ENCODE peak calls at places on chromosomes 4 and X, in nine cellular contexts. One of them, this sample, is unnamed.

GRCh38 chr4:86141166-86141565 is 218.7 kb downstream of the MAPK10 start:
- DNase-seq in astrocyte of the spinal cord: no peak
- DNase-seq in NCI-H748 treated with DMSO at 0.1 percent for 48 hours: no peak
- DNase-seq in HT1080: no peak
- DNase-seq in stimulated activated CD8-positive, alpha-beta memory T cell treated with anti-CD3 and anti-CD28 coated beads, Interleukin-7, amount 100 ng/mL, for 24 hours: no peak
- DNase-seq in GM23248: no peak
- DNase-seq in naive thymus-derived CD4-positive, alpha-beta T cell: no peak
- DNase-seq in thoracic aorta: no peak
- DNase-seq in activated T-cell treated with anti-CD3 and anti-CD28 coated beads, Interleukin-2, amount 50 U/mL, for 72 hours: no peak
- DNase-seq in this sample: no peak

GRCh38 chrX:108230562-108230961 is 139.0 kb downstream of the ATG4A start:
- DNase-seq in astrocyte of the spinal cord: no peak
- DNase-seq in NCI-H748 treated with DMSO at 0.1 percent for 48 hours: no peak
- DNase-seq in HT1080: no peak
- DNase-seq in stimulated activated CD8-positive, alpha-beta memory T cell treated with anti-CD3 and anti-CD28 coated beads, Interleukin-7, amount 100 ng/mL, for 24 hours: no peak
- DNase-seq in GM23248: no peak
- DNase-seq in naive thymus-derived CD4-positive, alpha-beta T cell: no peak
- DNase-seq in thoracic aorta: no peak
- DNase-seq in activated T-cell treated with anti-CD3 and anti-CD28 coated beads, Interleukin-2, amount 50 U/mL, for 72 hours: no peak
- DNase-seq in this sample: no peak

GRCh38 chr4:1864076-1865008 is 6.9 kb upstream of the NSD2 start:
- DNase-seq in astrocyte of the spinal cord: no peak
- DNase-seq in NCI-H748 treated with DMSO at 0.1 percent for 48 hours: no peak
- DNase-seq in HT1080: no peak
- DNase-seq in stimulated activated CD8-positive, alpha-beta memory T cell treated with anti-CD3 and anti-CD28 coated beads, Interleukin-7, amount 100 ng/mL, for 24 hours: no peak
- DNase-seq in GM23248: no peak
- DNase-seq in naive thymus-derived CD4-positive, alpha-beta T cell: no peak
- DNase-seq in thoracic aorta: no peak
- DNase-seq in activated T-cell treated with anti-CD3 and anti-CD28 coated beads, Interleukin-2, amount 50 U/mL, for 72 hours: no peak
- DNase-seq in this sample: no peak

GRCh38 chr4:16717266-16717970 is 181.0 kb downstream of the LDB2 start:
- DNase-seq in astrocyte of the spinal cord: peak
- DNase-seq in NCI-H748 treated with DMSO at 0.1 percent for 48 hours: no peak
- DNase-seq in HT1080: no peak
- DNase-seq in stimulated activated CD8-positive, alpha-beta memory T cell treated with anti-CD3 and anti-CD28 coated beads, Interleukin-7, amount 100 ng/mL, for 24 hours: no peak
- DNase-seq in GM23248: peak
- DNase-seq in naive thymus-derived CD4-positive, alpha-beta T cell: no peak
- DNase-seq in thoracic aorta: no peak
- DNase-seq in activated T-cell treated with anti-CD3 and anti-CD28 coated beads, Interleukin-2, amount 50 U/mL, for 72 hours: no peak
- DNase-seq in this sample: no peak

GRCh38 chr4:40511017-40511614 is 118.5 kb downstream of the RBM47 start:
- DNase-seq in astrocyte of the spinal cord: no peak
- DNase-seq in NCI-H748 treated with DMSO at 0.1 percent for 48 hours: no peak
- DNase-seq in HT1080: no peak
- DNase-seq in stimulated activated CD8-positive, alpha-beta memory T cell treated with anti-CD3 and anti-CD28 coated beads, Interleukin-7, amount 100 ng/mL, for 24 hours: no peak
- DNase-seq in GM23248: no peak
- DNase-seq in naive thymus-derived CD4-positive, alpha-beta T cell: no peak
- DNase-seq in thoracic aorta: no peak
- DNase-seq in activated T-cell treated with anti-CD3 and anti-CD28 coated beads, Interleukin-2, amount 50 U/mL, for 72 hours: no peak
- DNase-seq in this sample: no peak

GRCh38 chr4:137156807-137157206 is 375.5 kb downstream of the PCDH18 start:
- DNase-seq in astrocyte of the spinal cord: no peak
- DNase-seq in NCI-H748 treated with DMSO at 0.1 percent for 48 hours: no peak
- DNase-seq in HT1080: no peak
- DNase-seq in stimulated activated CD8-positive, alpha-beta memory T cell treated with anti-CD3 and anti-CD28 coated beads, Interleukin-7, amount 100 ng/mL, for 24 hours: no peak
- DNase-seq in GM23248: no peak
- DNase-seq in naive thymus-derived CD4-positive, alpha-beta T cell: no peak
- DNase-seq in thoracic aorta: no peak
- DNase-seq in activated T-cell treated with anti-CD3 and anti-CD28 coated beads, Interleukin-2, amount 50 U/mL, for 72 hours: no peak
- DNase-seq in this sample: no peak

GRCh38 chr4:97073194-97073593 is 1070.1 kb downstream of the STPG2 start:
- DNase-seq in astrocyte of the spinal cord: peak
- DNase-seq in NCI-H748 treated with DMSO at 0.1 percent for 48 hours: no peak
- DNase-seq in HT1080: peak
- DNase-seq in stimulated activated CD8-positive, alpha-beta memory T cell treated with anti-CD3 and anti-CD28 coated beads, Interleukin-7, amount 100 ng/mL, for 24 hours: no peak
- DNase-seq in GM23248: no peak
- DNase-seq in naive thymus-derived CD4-positive, alpha-beta T cell: no peak
- DNase-seq in thoracic aorta: no peak
- DNase-seq in activated T-cell treated with anti-CD3 and anti-CD28 coated beads, Interleukin-2, amount 50 U/mL, for 72 hours: no peak
- DNase-seq in this sample: no peak

GRCh38 chrX:119654112-119654531 is 38.8 kb downstream of the SEPTIN6 start:
- DNase-seq in astrocyte of the spinal cord: peak
- DNase-seq in NCI-H748 treated with DMSO at 0.1 percent for 48 hours: no peak
- DNase-seq in HT1080: no peak
- DNase-seq in stimulated activated CD8-positive, alpha-beta memory T cell treated with anti-CD3 and anti-CD28 coated beads, Interleukin-7, amount 100 ng/mL, for 24 hours: no peak
- DNase-seq in GM23248: peak
- DNase-seq in naive thymus-derived CD4-positive, alpha-beta T cell: peak
- DNase-seq in thoracic aorta: no peak
- DNase-seq in activated T-cell treated with anti-CD3 and anti-CD28 coated beads, Interleukin-2, amount 50 U/mL, for 72 hours: no peak
- DNase-seq in this sample: peak

GRCh38 chrX:140439455-140439854 is 65.4 kb downstream of the SOX3 start:
- DNase-seq in astrocyte of the spinal cord: peak
- DNase-seq in NCI-H748 treated with DMSO at 0.1 percent for 48 hours: peak
- DNase-seq in HT1080: no peak
- DNase-seq in stimulated activated CD8-positive, alpha-beta memory T cell treated with anti-CD3 and anti-CD28 coated beads, Interleukin-7, amount 100 ng/mL, for 24 hours: no peak
- DNase-seq in GM23248: peak
- DNase-seq in naive thymus-derived CD4-positive, alpha-beta T cell: no peak
- DNase-seq in thoracic aorta: no peak
- DNase-seq in activated T-cell treated with anti-CD3 and anti-CD28 coated beads, Interleukin-2, amount 50 U/mL, for 72 hours: no peak
- DNase-seq in this sample: no peak

This sample was measured in right atrium auricular region.